ENCODE peak calls at places on chromosomes 3 and 15, in six cellular contexts. B is activated naive CD4-positive, alpha-beta T cell treated with anti-CD3 and anti-CD28 coated beads for 36 hours; Q is cardiac muscle cell; P is NCI-H1048; U is stimulated activated CD8-positive, alpha-beta memory T cell treated with anti-CD3 and anti-CD28 coated beads, Interleukin-15, amount 100 ng/mL, for 24 hours; D is GM03348. E is an unnamed sample.

GRCh38 chr3:184005981-184006507 is 11.6 kb downstream of the ABCC5 start:
- DNase-seq in U (no peak), P (peak), D (no peak), Q (peak), B (peak), E (peak)

GRCh38 chr15:60005352-60006202 is 1.5 kb downstream of the FOXB1 start:
- DNase-seq in B (peak), P (no peak), D (no peak), U (no peak), Q (no peak), E (no peak)

GRCh38 chr15:42315435-42316020 is 42.3 kb upstream of the TMEM87A start:
- DNase-seq in P (no peak), U (no peak), Q (no peak), B (no peak), D (no peak), E (no peak)

GRCh38 chr3:153621988-153622387 is 460.0 kb downstream of the RAP2B start:
- DNase-seq in D (no peak), P (no peak), Q (no peak), B (peak), U (no peak), E (no peak)

GRCh38 chr3:131840151-131840797 is 194.5 kb downstream of the CPNE4 start:
- DNase-seq in D (peak), U (no peak), B (no peak), Q (no peak), P (no peak), E (peak)

GRCh38 chr15:55434989-55435825 is 26.9 kb downstream of the PIERCE2 start:
- DNase-seq in P (peak), Q (peak), U (no peak), B (peak), D (peak), E (peak)

GRCh38 chr15:89368566-89369223 is 34.1 kb upstream of the POLG start:
- DNase-seq in B (no peak), Q (no peak), P (no peak), U (no peak), D (no peak), E (no peak)

GRCh38 chr3:155161630-155162292 is 81.6 kb downstream of the MME start:
- DNase-seq in D (no peak), U (no peak), Q (no peak), B (no peak), P (no peak), E (no peak)

GRCh38 chr15:83652606-83653204 is 1.2 kb upstream of the ADAMTSL3 start:
- DNase-seq in Q (no peak), U (no peak), B (no peak), D (no peak), P (no peak), E (no peak)

GRCh38 chr3:187079090-187080022 is 59.9 kb downstream of the RPL39L start:
- DNase-seq in B (no peak), P (no peak), Q (no peak), D (no peak), U (no peak), E (no peak)

GRCh38 chr15:65903296-65904073 is 34.2 kb downstream of the RAB11A start:
- DNase-seq in B (no peak), D (no peak), P (no peak), U (no peak), Q (peak), E (peak)

GRCh38 chr15:26051771-26052685 is 188.9 kb upstream of the ATP10A start:
- DNase-seq in D (peak), Q (no peak), P (peak), U (no peak), B (no peak), E (no peak)

GRCh38 chr15:43293402-43293801 is 26.7 kb upstream of the TGM5 start:
- DNase-seq in Q (peak), U (no peak), P (no peak), D (peak), B (no peak), E (no peak)

GRCh38 chr3:27861047-27862036 is 139.2 kb upstream of the EOMES start:
- DNase-seq in P (no peak), U (no peak), B (no peak), Q (no peak), D (no peak), E (no peak)

GRCh38 chr15:73727330-73728018 is 25.7 kb downstream of the INSYN1 start:
- DNase-seq in P (no peak), B (no peak), U (no peak), Q (peak), D (peak), E (no peak)

GRCh38 chr3:43871627-43872245 is 181.0 kb downstream of the ABHD5 start:
- DNase-seq in P (no peak), B (no peak), U (no peak), D (no peak), Q (no peak), E (no peak)

GRCh38 chr15:90030376-90030775 is 29.3 kb downstream of the ZNF710 start:
- DNase-seq in Q (no peak), P (no peak), U (no peak), D (no peak), B (no peak), E (no peak)

GRCh38 chr3:38047896-38048295 is 8.9 kb downstream of the DLEC1 start:
- DNase-seq in U (no peak), B (no peak), D (no peak), Q (no peak), P (no peak), E (no peak)

GRCh38 chr15:71781179-71781964 is 29.0 kb upstream of the NR2E3 start:
- DNase-seq in Q (no peak), D (peak), B (no peak), P (no peak), U (no peak), E (no peak)

E was measured in fibroblast of lung.